ENCODE peak calls at places on chromosomes 5 and 9, in eight cellular contexts. M is HS-27A; I is SW 1271; G is activated naive CD8-positive, alpha-beta T cell treated with anti-CD3 and anti-CD28 coated beads, Interleukin-2, amount 50 U/mL, for 24 hours; U is HL-60; Z is ureter; S is ACHN; W is EH. T is an unnamed sample.

GRCh38 chr9:115085773-115086377 is 32.1 kb downstream of the TNC start:
- DNase-seq in M (no peak), Z (no peak), I (no peak), S (no peak), G (no peak), U (no peak), W (no peak), T (no peak)

GRCh38 chr5:108398964-108399363 is 17.1 kb upstream of the FBXL17 start:
- DNase-seq in Z (no peak), M (no peak), G (no peak), U (no peak), W (no peak), I (no peak), S (no peak), T (no peak)

GRCh38 chr5:169094586-169095409 is 206.1 kb downstream of the SLIT3 start:
- DNase-seq in W (peak; percentile 55), S (no peak), U (no peak), G (no peak), Z (no peak), I (no peak), M (peak; percentile 19), T (peak; percentile 91)

GRCh38 chr9:738209-738915 is 103.1 kb upstream of the DMRT1 start:
- DNase-seq in G (no peak), S (peak; percentile 94), W (peak; percentile 98), I (no peak), Z (peak; percentile 62), M (no peak), U (no peak), T (peak; percentile 97)

GRCh38 chr9:115250646-115251045 is 132.7 kb upstream of the TNC start:
- DNase-seq in U (no peak), S (peak; percentile 4), I (peak; percentile 21), Z (no peak), W (peak; percentile 95), G (no peak), M (peak; percentile 77), T (peak; percentile 60)

GRCh38 chr9:89999534-90000370 is 394.9 kb downstream of the GADD45G start:
- DNase-seq in G (peak; percentile 68), S (peak; percentile 20), I (no peak), M (no peak), Z (peak; percentile 75), W (peak; percentile 54), U (no peak), T (peak; percentile 65)

GRCh38 chr5:31728039-31728438 is 89.1 kb downstream of the PDZD2 start:
- DNase-seq in I (no peak), U (no peak), G (no peak), W (no peak), Z (no peak), S (no peak), M (no peak), T (no peak)

GRCh38 chr5:143177263-143177994 is 226.1 kb downstream of the NR3C1 start:
- DNase-seq in W (peak; percentile 73), Z (no peak), M (peak; percentile 93), S (peak; percentile 98), U (no peak), G (no peak), I (no peak), T (peak; percentile 97)

GRCh38 chr5:78527925-78528324 is 120.6 kb downstream of the LHFPL2 start:
- DNase-seq in M (no peak), W (no peak), Z (no peak), S (no peak), G (no peak), I (no peak), U (no peak), T (peak; percentile 47)